ENCODE peak calls at places on chromosomes 5 and 9, in eight cellular contexts. T is body of pancreas, M is fibroblast of lung, K is endodermal cell, B is heart right ventricle, N is keratinocyte, H is lung, F is colonic mucosa. P is an unnamed sample.
A peak's percentile ranks its signal among the peaks of the same experiment; 100 is the strongest.

GRCh38 chr5:52799358-52799982 is 11.8 kb downstream of the ITGA1 start:
- DNase-seq in B (peak; percentile 28), N (no peak), M (peak; percentile 86), F (peak; percentile 59), T (peak; percentile 45), K (peak; percentile 85), H (peak; percentile 34), P (peak; percentile 77)

GRCh38 chr9:94622087-94622486 is 17.2 kb downstream of the FBP1 start:
- DNase-seq in M (no peak), T (no peak), H (no peak), F (no peak), K (no peak), B (no peak), N (no peak), P (no peak)

GRCh38 chr9:34746526-34746925 is 36.6 kb upstream of the CCL21 start:
- DNase-seq in B (no peak), H (no peak), M (no peak), T (no peak), F (no peak), N (no peak), K (no peak), P (peak; percentile 10)

GRCh38 chr9:129550199-129550839 is 70.6 kb downstream of the C9orf50 start:
- DNase-seq in K (peak; percentile 84), H (peak; percentile 69), F (peak; percentile 65), M (peak; percentile 77), N (no peak), T (peak; percentile 82), B (peak; percentile 89), P (peak; percentile 87)

GRCh38 chr5:151643385-151643784 is 43.3 kb downstream of the SPARC start:
- DNase-seq in T (no peak), N (no peak), K (no peak), H (no peak), F (no peak), B (no peak), M (no peak), P (no peak)

GRCh38 chr9:12958279-12958678 is 183.5 kb downstream of the LURAP1L start:
- DNase-seq in N (no peak), T (no peak), F (no peak), M (no peak), K (no peak), H (no peak), B (no peak), P (no peak)

GRCh38 chr5:88823201-88823600 is 59.8 kb downstream of the MEF2C start:
- DNase-seq in B (no peak), K (no peak), H (no peak), T (no peak), N (no peak), F (no peak), M (no peak), P (no peak)

GRCh38 chr5:138623053-138623452 is 47.9 kb upstream of the HSPA9 start:
- DNase-seq in B (no peak), K (no peak), N (no peak), T (no peak), F (no peak), M (no peak), H (peak; percentile 60), P (peak; percentile 86)

GRCh38 chr9:69465473-69465872 is 140.5 kb downstream of the ENTREP1 start:
- DNase-seq in H (no peak), N (no peak), M (no peak), F (no peak), B (peak; percentile 17), T (no peak), K (no peak), P (no peak)

GRCh38 chr9:17116400-17116837 is 18.4 kb upstream of the CNTLN start:
- DNase-seq in K (no peak), N (no peak), H (no peak), M (peak; percentile 68), F (no peak), T (no peak), B (no peak), P (no peak)

GRCh38 chr5:100424017-100424416 is 111.2 kb upstream of the FAM174A start:
- DNase-seq in F (no peak), M (no peak), B (no peak), T (no peak), K (no peak), H (no peak), N (no peak), P (no peak)

GRCh38 chr5:43281840-43282658 is 31.2 kb downstream of the HMGCS1 start:
- DNase-seq in K (no peak), H (no peak), M (no peak), B (no peak), F (no peak), T (no peak), N (peak; percentile 98), P (peak; percentile 1)

GRCh38 chr5:38556115-38556598 is 289 bp downstream of the LIFR start:
- DNase-seq in M (no peak), B (no peak), H (no peak), N (no peak), F (no peak), K (no peak), T (peak; percentile 28), P (no peak)

GRCh38 chr9:114270120-114270975 is 52.5 kb upstream of the ORM1 start:
- DNase-seq in N (no peak), H (no peak), F (no peak), T (no peak), B (no peak), K (no peak), M (no peak), P (no peak)

GRCh38 chr5:61277190-61277589 is 54.9 kb upstream of the ZSWIM6 start:
- DNase-seq in B (no peak), T (no peak), N (no peak), F (no peak), K (peak; percentile 66), M (peak; percentile 61), H (no peak), P (no peak)

GRCh38 chr9:126985870-126986498 is 71.4 kb downstream of the RALGPS1 start:
- DNase-seq in M (peak; percentile 67), B (peak; percentile 64), K (no peak), F (peak; percentile 90), T (peak; percentile 29), N (peak; percentile 81), H (peak; percentile 68), P (peak; percentile 85)
- H3K4me3 ChIP-seq in M (no peak overlapping the region), B (no peak overlapping the region), K (no peak overlapping the region), F (no peak overlapping the region), T (no peak overlapping the region), N (peak overlapping the region; percentile 43), H (no peak overlapping the region), P (no peak overlapping the region)

GRCh38 chr9:88258012-88258411 is 119.7 kb upstream of the SPATA31C2 start:
- DNase-seq in N (no peak), T (peak; percentile 17), H (no peak), F (no peak), B (peak; percentile 29), M (peak; percentile 66), K (no peak), P (peak; percentile 69)

GRCh38 chr9:88251903-88252302 is 113.6 kb upstream of the SPATA31C2 start:
- DNase-seq in F (no peak), T (no peak), B (no peak), H (no peak), K (no peak), M (no peak), N (no peak), P (no peak)

GRCh38 chr9:88259041-88259440 is 120.8 kb upstream of the SPATA31C2 start:
- DNase-seq in B (no peak), K (no peak), M (no peak), F (no peak), T (no peak), N (no peak), H (no peak), P (no peak)

GRCh38 chr9:88258587-88258986 is 120.3 kb upstream of the SPATA31C2 start:
- DNase-seq in M (no peak), K (no peak), B (peak; percentile 68), H (peak; percentile 57), F (no peak), N (no peak), T (peak; percentile 48), P (peak; percentile 69)

DNA sequence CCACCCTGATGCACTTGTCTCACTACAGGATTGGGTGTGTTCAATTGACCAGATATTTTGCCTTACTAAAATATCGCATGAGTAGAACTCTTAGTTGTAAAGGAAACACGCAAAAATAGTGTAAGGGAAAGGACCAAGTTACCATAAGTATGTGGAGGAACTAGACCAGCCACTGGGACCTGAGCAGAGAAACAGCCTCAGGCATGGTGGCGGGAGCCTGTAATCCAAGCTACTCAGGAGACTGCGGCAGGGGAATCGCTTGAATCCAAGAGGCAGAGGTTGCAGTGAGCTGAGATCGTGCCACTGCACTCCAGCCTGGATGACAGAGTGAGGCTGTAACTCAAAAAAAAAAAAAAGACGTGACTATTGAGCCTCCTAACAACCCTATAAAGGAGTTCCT is 117.9 kb upstream of the SPATA31C2 start:
- DNase-seq in F (no peak), N (no peak), T (no peak), B (no peak), M (no peak), K (no peak), H (no peak), P (no peak)
- H3K9me3 ChIP-seq in F (no peaks in the 10 kb centered on the region), N (peaks cover 3% of the 10 kb centered on the region), T (no peaks in the 10 kb centered on the region), B (peaks cover 12% of the 10 kb centered on the region), M (no peaks in the 10 kb centered on the region), K (peaks cover 24% of the 10 kb centered on the region), H (peaks cover 8% of the 10 kb centered on the region), P (peaks cover 5% of the 10 kb centered on the region)

GRCh38 chr5:136192015-136192525 is 892 bp downstream of the SMIM32 start:
- DNase-seq in T (no peak), B (no peak), K (peak; percentile 81), F (no peak), H (no peak), N (no peak), M (no peak), P (peak; percentile 30)
- H3K27me3 ChIP-seq in T (no peaks in the 10 kb centered on the region), B (peaks cover 45% of the 10 kb centered on the region), K (peaks cover 66% of the 10 kb centered on the region), F (peaks cover 17% of the 10 kb centered on the region), H (peaks cover 11% of the 10 kb centered on the region), N (peaks cover 37% of the 10 kb centered on the region), M (peaks cover 37% of the 10 kb centered on the region), P (peaks cover 24% of the 10 kb centered on the region)

GRCh38 chr5:16561660-16562059 is 55.1 kb downstream of the RETREG1 start:
- DNase-seq in T (no peak), H (no peak), M (no peak), B (no peak), F (no peak), N (no peak), K (no peak), P (no peak)

GRCh38 chr5:16565118-16565517 is 51.7 kb downstream of the RETREG1 start:
- DNase-seq in T (no peak), K (no peak), M (no peak), B (no peak), F (no peak), N (no peak), H (no peak), P (no peak)

GRCh38 chr5:16567365-16567764 is 49.4 kb downstream of the RETREG1 start:
- DNase-seq in B (no peak), M (no peak), H (no peak), N (no peak), F (no peak), T (no peak), K (no peak), P (no peak)

GRCh38 chr5:16568875-16569580 is 47.8 kb downstream of the RETREG1 start:
- DNase-seq in T (no peak), F (no peak), B (peak; percentile 37), M (peak; percentile 17), H (no peak), N (no peak), K (no peak), P (peak; percentile 90)

DNA sequence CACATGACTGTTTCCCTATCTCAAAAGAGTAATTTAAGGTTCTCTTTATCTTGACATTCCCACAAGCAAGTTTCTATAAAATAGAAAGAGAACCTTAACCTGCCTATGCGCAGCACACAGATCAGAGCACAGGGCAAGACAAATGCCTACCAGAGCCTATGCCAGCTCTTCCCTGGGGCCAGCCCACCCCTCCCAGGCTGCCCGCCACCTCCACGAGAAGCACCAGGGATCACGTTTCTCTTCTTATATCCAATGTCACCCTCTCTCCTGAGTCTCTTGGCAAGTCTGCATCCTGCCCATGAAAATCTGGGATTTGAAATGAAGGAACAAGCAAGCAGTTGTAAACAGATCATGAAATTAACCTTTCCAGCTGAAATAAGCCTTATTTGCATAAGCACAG is 52.3 kb downstream of the RETREG1 start:
- DNase-seq in T (no peak), K (no peak), F (no peak), M (no peak), B (no peak), N (no peak), H (no peak), P (no peak)
- H3K4me3 ChIP-seq in T (no peak overlapping the region), K (no peak overlapping the region), F (no peak overlapping the region), M (no peak overlapping the region), B (no peak overlapping the region), N (no peak overlapping the region), H (no peak overlapping the region), P (no peak overlapping the region)